ENCODE peak calls at places on chromosomes 2 and 18, in six cellular contexts. A is aorta, C is kidney, D is gastrocnemius medialis, E is dorsolateral prefrontal cortex, H is Panc1. Q is an unnamed sample.

GRCh38 chr2:6310910-6311215 is 554.8 kb downstream of the CMPK2 start:
- DNase-seq in A (no peak), H (no peak), C (no peak), E (no peak), D (no peak), Q (no peak)

GRCh38 chr2:26189751-26190150 is 16.9 kb downstream of the GAREM2 start:
- DNase-seq in H (no peak), A (no peak), E (no peak), C (no peak), D (no peak), Q (no peak)

GRCh38 chr2:15798716-15799431 is 141.5 kb upstream of the MYCN start:
- DNase-seq in E (no peak), A (no peak), C (no peak), H (no peak), D (no peak), Q (no peak)

GRCh38 chr2:195683174-195683573 is 26.1 kb downstream of the SLC39A10 start:
- DNase-seq in H (no peak), D (no peak), A (no peak), C (no peak), E (no peak), Q (peak)

GRCh38 chr18:10715791-10716190 is 190.0 kb downstream of the NAPG start:
- DNase-seq in E (no peak), H (no peak), A (peak), D (no peak), C (no peak), Q (peak)

GRCh38 chr2:223297788-223298187 is 245.8 kb downstream of the KCNE4 start:
- DNase-seq in E (no peak), H (no peak), A (no peak), C (no peak), D (no peak), Q (no peak)

GRCh38 chr18:10085405-10085804 is 171.6 kb downstream of the VAPA start:
- DNase-seq in A (no peak), D (no peak), H (no peak), C (no peak), E (no peak), Q (no peak)

GRCh38 chr2:17441055-17441771 is 77.0 kb downstream of the RAD51AP2 start:
- DNase-seq in E (no peak), H (no peak), C (no peak), D (no peak), A (no peak), Q (no peak)

GRCh38 chr2:69767034-69767433 is 25.1 kb downstream of the ANXA4 start:
- DNase-seq in D (no peak), C (no peak), E (peak), H (no peak), A (no peak), Q (peak)

GRCh38 chr18:47077111-47077510 is 41.7 kb upstream of the ELOA2 start:
- DNase-seq in E (no peak), H (no peak), D (no peak), A (no peak), C (no peak), Q (no peak)

GRCh38 chr2:159744363-159744762 is 32.1 kb downstream of the MARCHF7 start:
- DNase-seq in D (no peak), A (no peak), H (no peak), E (no peak), C (no peak), Q (no peak)

GRCh38 chr2:219914577-219914976 is 287.1 kb downstream of the SLC4A3 start:
- DNase-seq in A (no peak), D (no peak), C (no peak), E (no peak), H (no peak), Q (no peak)
- H3K4me3 ChIP-seq in A (no peak), D (no peak), C (no peak), E (no peak), H (no peak), Q (no peak)

GRCh38 chr18:57780318-57781127 is 22.6 kb downstream of the ATP8B1 start:
- DNase-seq in D (no peak), E (no peak), A (no peak), H (no peak), C (no peak), Q (no peak)
- H3K4me3 ChIP-seq in D (no peak), E (no peak), A (no peak), H (peak), C (no peak), Q (no peak)

DNA sequence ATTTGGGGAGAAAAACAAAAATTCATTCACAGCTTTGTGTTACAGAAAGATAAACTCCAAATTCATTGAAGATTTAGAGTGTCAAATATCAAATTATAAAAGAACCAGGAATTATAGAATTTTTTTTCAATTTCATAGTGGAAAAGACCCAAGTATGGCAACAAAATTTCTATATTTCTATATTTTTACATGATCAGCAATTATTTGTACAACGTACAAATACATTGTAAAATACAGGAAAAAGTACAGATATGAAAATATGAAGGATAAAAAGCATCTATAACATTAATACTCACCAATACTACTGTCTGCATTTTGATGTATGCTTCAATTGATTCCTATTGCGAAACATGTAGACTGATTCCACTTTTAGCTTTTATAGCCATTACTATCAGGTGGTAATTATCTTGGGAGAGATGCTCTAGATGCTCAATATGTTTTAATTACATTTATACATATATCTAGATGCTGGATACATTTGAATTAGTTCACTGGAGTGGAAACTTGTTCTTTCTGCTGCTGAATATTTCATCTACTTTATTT is 4.0 kb downstream of the SH3YL1 start:
- DNase-seq in A (no peak), H (no peak), C (no peak), E (no peak), D (no peak), Q (no peak)
- H3K4me3 ChIP-seq in A (no peak), H (no peak), C (peak), E (no peak), D (no peak), Q (no peak)

DNA sequence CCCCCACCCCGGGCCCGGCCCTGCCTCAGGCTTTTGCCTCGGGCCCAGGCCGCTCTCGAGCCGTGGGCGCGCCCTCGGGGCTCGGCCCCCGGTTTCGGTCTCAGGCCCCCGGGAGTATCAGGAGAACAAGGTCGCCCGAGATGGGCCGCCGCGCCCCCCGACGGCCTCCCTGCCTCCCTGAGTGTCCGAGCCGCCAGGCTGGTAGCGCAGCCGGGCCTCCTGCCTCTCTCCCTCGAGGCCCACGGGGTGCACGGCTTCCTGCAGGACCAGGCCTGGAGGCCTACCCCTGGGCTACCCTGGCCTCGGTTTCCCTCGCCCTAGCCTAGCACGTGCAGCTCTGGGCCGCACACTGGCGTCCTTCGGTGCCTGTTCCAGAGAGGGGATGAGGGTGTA is 8.4 kb downstream of the GBX2 start:
- DNase-seq in D (no peak), C (no peak), A (no peak), H (no peak), E (no peak), Q (no peak)
- H3K4me3 ChIP-seq in D (no peak), C (no peak), A (no peak), H (no peak), E (no peak), Q (no peak)

DNA sequence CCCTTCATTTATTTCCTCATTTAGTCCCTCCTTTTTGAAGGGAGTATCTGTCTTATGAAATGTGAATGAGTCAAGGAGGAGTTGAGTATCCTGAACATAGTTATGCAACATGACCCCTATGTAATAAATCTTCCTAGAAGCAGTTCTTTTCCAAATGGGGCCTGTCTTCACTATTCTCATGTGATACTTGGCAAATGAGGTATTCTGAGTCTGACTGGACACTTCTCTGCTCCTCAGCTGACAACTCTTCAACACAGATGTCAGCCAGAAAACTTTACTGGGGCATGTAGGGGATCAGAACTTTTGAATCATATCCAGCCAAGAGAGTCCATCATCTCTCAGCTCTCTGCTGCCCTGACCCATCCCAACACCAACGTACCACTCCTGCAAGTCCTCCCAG is 291.6 kb downstream of the ZNF385B start:
- DNase-seq in E (no peak), D (peak), H (no peak), A (no peak), C (no peak), Q (peak)
- H3K4me3 ChIP-seq in E (no peak), D (no peak), H (no peak), A (no peak), C (no peak), Q (no peak)

GRCh38 chr2:30134582-30134981 is 12.2 kb upstream of the YPEL5 start:
- DNase-seq in H (no peak), D (no peak), C (no peak), E (no peak), A (no peak), Q (no peak)

GRCh38 chr2:30135541-30135940 is 11.3 kb upstream of the YPEL5 start:
- DNase-seq in E (no peak), A (no peak), D (no peak), C (no peak), H (no peak), Q (no peak)

GRCh38 chr2:30136729-30137444 is 9.9 kb upstream of the YPEL5 start:
- DNase-seq in H (no peak), D (no peak), E (no peak), C (no peak), A (no peak), Q (no peak)

GRCh38 chr2:30141136-30141535 is 5.7 kb upstream of the YPEL5 start:
- DNase-seq in H (no peak), C (no peak), D (no peak), E (no peak), A (no peak), Q (no peak)

DNA sequence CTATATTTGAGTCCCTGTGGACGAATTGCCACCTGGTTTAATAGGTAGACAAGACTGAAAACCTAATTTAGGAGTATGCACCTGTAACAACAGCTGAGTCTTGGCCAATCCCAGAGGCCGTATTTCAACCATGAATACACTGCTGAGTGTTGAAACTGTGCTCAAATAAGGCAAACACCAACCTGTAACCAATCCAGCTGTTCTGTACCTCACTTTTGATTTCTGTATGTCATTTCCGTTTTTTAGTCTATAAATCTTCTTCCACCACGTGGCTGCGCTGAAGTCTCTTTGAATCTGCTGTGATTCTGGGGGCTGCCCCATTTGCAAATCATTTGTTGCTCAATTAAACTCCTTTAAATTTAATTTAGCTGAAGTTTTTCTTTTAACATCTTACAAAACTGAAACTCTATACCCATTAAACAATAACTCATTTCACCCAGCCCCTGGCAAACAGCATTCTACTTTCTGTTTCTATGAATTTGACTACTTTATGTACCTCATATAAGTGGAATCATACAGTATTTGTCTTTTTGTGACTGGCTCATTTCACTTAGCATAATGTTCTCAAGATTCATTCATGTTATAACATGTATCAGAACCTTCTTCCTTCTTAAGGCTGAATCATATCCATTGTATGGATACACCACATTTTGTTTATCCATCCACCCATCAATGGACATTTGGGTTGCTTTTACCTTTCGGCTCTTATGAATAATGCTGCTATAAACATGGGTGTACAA is 7.5 kb upstream of the YPEL5 start:
- DNase-seq in A (no peak), E (no peak), H (no peak), C (no peak), D (no peak), Q (no peak)
- H3K4me3 ChIP-seq in A (no peak), E (no peak), H (no peak), C (no peak), D (no peak), Q (no peak)

DNA sequence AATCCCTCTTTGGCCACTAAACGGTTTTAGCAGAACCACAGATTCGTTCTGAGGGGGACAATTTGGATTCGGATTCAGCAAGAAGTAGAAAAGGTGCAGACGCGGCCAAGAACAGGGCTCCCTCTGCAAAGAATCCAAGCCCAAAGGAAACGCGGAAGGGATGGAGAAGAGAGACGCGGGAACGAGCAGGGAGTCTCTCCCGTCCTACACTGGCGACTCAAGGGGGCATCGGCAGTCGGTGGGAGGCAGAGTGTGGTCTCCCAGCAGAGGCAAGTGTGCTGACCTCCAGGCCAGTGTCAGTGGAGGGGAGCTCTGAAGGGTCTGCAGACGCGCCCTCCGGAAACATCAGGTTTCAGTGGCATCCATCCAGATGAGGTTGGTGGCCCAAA is 1.1 kb downstream of the TMEM163 start:
- DNase-seq in D (no peak), H (no peak), A (no peak), E (no peak), C (no peak), Q (no peak)
- H3K4me3 ChIP-seq in D (no peak), H (no peak), A (no peak), E (peak), C (peak), Q (no peak)

GRCh38 chr2:150020221-150020620 is 432.6 kb upstream of the MMADHC start:
- DNase-seq in C (no peak), E (no peak), H (no peak), A (no peak), D (no peak), Q (no peak)

GRCh38 chr2:150020937-150021673 is 433.5 kb upstream of the MMADHC start:
- DNase-seq in A (no peak), D (no peak), C (no peak), E (no peak), H (no peak), Q (no peak)

GRCh38 chr2:150027164-150027563 is 439.6 kb upstream of the MMADHC start:
- DNase-seq in H (no peak), D (no peak), E (no peak), C (no peak), A (no peak), Q (no peak)

GRCh38 chr2:150023044-150023443 is 435.5 kb upstream of the MMADHC start:
- DNase-seq in H (no peak), C (no peak), E (no peak), A (no peak), D (no peak), Q (no peak)

GRCh38 chr2:150023663-150024062 is 436.1 kb upstream of the MMADHC start:
- DNase-seq in C (no peak), A (no peak), E (no peak), D (no peak), H (no peak), Q (no peak)
- H3K4me3 ChIP-seq in C (no peak), A (no peak), E (no peak), D (no peak), H (no peak), Q (no peak)

DNA sequence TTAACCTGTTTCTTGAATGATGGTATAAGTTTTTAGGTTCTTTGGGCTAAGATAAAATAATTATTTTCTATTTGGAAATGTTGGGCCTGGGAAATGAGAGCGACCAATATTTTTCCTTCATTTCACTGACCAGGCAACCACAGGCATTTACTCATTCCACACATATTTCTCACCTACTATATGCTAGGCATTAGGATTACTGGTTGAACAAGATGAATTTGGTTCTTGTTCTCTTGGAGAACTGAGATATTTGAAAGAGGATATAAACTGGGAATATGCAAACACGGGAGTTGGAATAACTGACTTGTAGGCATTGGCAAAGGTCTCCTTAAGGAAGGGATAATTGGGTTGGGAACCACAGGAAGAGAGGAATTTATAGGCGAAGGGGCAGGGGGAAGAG is 3.9 kb upstream of the MYL1 start:
- DNase-seq in A (no peak), E (no peak), D (no peak), H (no peak), C (no peak), Q (no peak)
- H3K4me3 ChIP-seq in A (no peak), E (no peak), D (no peak), H (no peak), C (no peak), Q (no peak)

GRCh38 chr18:62347091-62347506 is 22.0 kb downstream of the TNFRSF11A start:
- DNase-seq in E (no peak), A (no peak), D (no peak), C (no peak), H (no peak), Q (no peak)
- H3K4me3 ChIP-seq in E (no peak), A (no peak), D (no peak), C (no peak), H (no peak), Q (no peak)

Q was measured in AG09309.